ENCODE peak calls at places on chromosomes 16 and 17, in five cellular contexts. One of them, this sample, is unnamed.

GRCh38 chr17:78739331-78739853 is 42.7 kb downstream of the CYTH1 start:
- DNase-seq in H1: no peak
- DNase-seq in colonic mucosa: no peak
- DNase-seq in ovary: no peak
- DNase-seq in PC-3: no peak
- DNase-seq in this sample: no peak

GRCh38 chr17:21425736-21426135 is 49.6 kb downstream of the KCNJ12 start:
- DNase-seq in PC-3: no peak
- DNase-seq in ovary: peak
- DNase-seq in colonic mucosa: no peak
- DNase-seq in H1: no peak
- DNase-seq in this sample: no peak

GRCh38 chr17:65228734-65229390 is 91.7 kb downstream of the RGS9 start:
- DNase-seq in ovary: no peak
- DNase-seq in colonic mucosa: no peak
- DNase-seq in H1: no peak
- DNase-seq in PC-3: peak
- DNase-seq in this sample: no peak

GRCh38 chr17:73698966-73699365 is 54.7 kb upstream of the SDK2 start:
- DNase-seq in ovary: no peak
- DNase-seq in PC-3: no peak
- DNase-seq in H1: no peak
- DNase-seq in colonic mucosa: no peak
- DNase-seq in this sample: no peak

GRCh38 chr17:17140590-17140980 is 65.5 kb downstream of the PLD6 start:
- DNase-seq in ovary: no peak
- DNase-seq in colonic mucosa: no peak
- DNase-seq in PC-3: peak
- DNase-seq in H1: no peak
- DNase-seq in this sample: no peak

GRCh38 chr17:79752175-79752574 is 21.4 kb downstream of the ENPP7 start:
- DNase-seq in H1: no peak
- DNase-seq in ovary: no peak
- DNase-seq in colonic mucosa: no peak
- DNase-seq in PC-3: peak
- DNase-seq in this sample: peak

GRCh38 chr17:16975266-16975651 is 3.3 kb upstream of the TNFRSF13B start:
- DNase-seq in PC-3: no peak
- DNase-seq in ovary: no peak
- DNase-seq in colonic mucosa: no peak
- DNase-seq in H1: peak
- DNase-seq in this sample: no peak

GRCh38 chr17:79905832-79906231 is 66.6 kb upstream of the CBX4 start:
- DNase-seq in ovary: no peak
- DNase-seq in H1: no peak
- DNase-seq in PC-3: peak
- DNase-seq in colonic mucosa: no peak
- DNase-seq in this sample: no peak

GRCh38 chr17:8807070-8807550 is 7.9 kb upstream of the MFSD6L start:
- DNase-seq in PC-3: peak
- DNase-seq in ovary: no peak
- DNase-seq in H1: peak
- DNase-seq in colonic mucosa: no peak
- DNase-seq in this sample: no peak

GRCh38 chr17:44830359-44831269 is 527 bp upstream of the GJC1 start:
- DNase-seq in colonic mucosa: no peak
- DNase-seq in ovary: no peak
- DNase-seq in H1: peak
- DNase-seq in PC-3: peak
- DNase-seq in this sample: peak

GRCh38 chr16:68754117-68754792 is 17.2 kb downstream of the CDH1 start:
- DNase-seq in colonic mucosa: peak
- DNase-seq in ovary: no peak
- DNase-seq in PC-3: peak
- DNase-seq in H1: no peak
- DNase-seq in this sample: no peak

GRCh38 chr16:68749424-68749823 is 12.3 kb downstream of the CDH1 start:
- DNase-seq in PC-3: no peak
- DNase-seq in H1: no peak
- DNase-seq in ovary: no peak
- DNase-seq in colonic mucosa: no peak
- DNase-seq in this sample: no peak

GRCh38 chr16:68752602-68753001 is 15.5 kb downstream of the CDH1 start:
- DNase-seq in colonic mucosa: peak
- DNase-seq in ovary: no peak
- DNase-seq in H1: no peak
- DNase-seq in PC-3: no peak
- DNase-seq in this sample: no peak

GRCh38 chr16:68750243-68750642 is 13.2 kb downstream of the CDH1 start:
- DNase-seq in ovary: no peak
- DNase-seq in PC-3: no peak
- DNase-seq in H1: no peak
- DNase-seq in colonic mucosa: no peak
- DNase-seq in this sample: no peak

DNA sequence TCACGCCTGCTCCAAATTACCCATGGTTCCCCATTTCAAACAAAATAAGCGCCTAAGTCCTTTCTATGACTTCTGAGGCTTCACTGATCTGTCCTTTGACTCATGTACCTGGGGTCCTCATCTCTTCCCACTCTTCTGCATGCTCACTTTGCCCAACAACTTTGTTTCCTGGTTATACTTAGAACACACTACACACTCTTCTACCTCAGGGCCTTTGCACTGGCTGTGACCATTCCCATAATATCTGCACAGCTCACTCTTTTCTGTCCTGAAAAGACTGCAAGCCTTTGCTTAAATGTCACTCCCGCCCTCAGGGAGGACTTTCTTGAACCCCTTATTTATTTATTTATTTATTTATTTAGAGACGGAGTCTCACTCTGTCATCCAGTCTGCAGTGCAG is 14.1 kb downstream of the CDH1 start:
- DNase-seq in colonic mucosa: no peak
- DNase-seq in H1: no peak
- DNase-seq in ovary: no peak
- DNase-seq in PC-3: no peak
- DNase-seq in this sample: no peak
- H3K27ac ChIP-seq in colonic mucosa: peak
- H3K27ac ChIP-seq in H1: no peak
- H3K27ac ChIP-seq in ovary: no peak
- H3K27ac ChIP-seq in PC-3: no peak
- H3K27ac ChIP-seq in this sample: no peak

GRCh38 chr16:85679870-85680269 is 8.9 kb downstream of the GINS2 start:
- DNase-seq in PC-3: no peak
- DNase-seq in H1: no peak
- DNase-seq in colonic mucosa: no peak
- DNase-seq in ovary: no peak
- DNase-seq in this sample: no peak
- H3K27ac ChIP-seq in PC-3: no peak
- H3K27ac ChIP-seq in H1: no peak
- H3K27ac ChIP-seq in colonic mucosa: no peak
- H3K27ac ChIP-seq in ovary: no peak
- H3K27ac ChIP-seq in this sample: no peak

DNA sequence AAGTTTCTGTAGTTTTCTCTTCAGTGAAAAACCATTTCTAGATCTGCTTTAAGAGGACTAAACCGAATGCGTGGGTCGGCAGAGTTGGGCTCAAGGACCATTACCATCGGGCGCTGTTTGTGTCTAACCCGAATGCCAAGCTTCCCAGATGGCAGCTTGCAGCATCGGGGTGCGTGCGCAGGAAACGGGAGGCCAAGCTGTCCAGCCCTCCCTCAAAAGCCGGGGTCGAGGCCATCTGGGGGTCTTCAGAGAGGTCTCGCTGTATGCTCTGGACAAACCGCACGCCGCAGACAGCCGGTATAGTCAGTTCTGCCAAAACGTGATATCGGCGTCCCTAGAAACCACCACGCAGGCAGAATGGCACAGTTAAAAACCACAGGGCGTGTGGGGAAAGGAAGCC is 178.8 kb downstream of the BANP start:
- DNase-seq in PC-3: no peak
- DNase-seq in H1: no peak
- DNase-seq in ovary: no peak
- DNase-seq in colonic mucosa: no peak
- DNase-seq in this sample: no peak
- H3K27ac ChIP-seq in PC-3: no peak
- H3K27ac ChIP-seq in H1: no peak
- H3K27ac ChIP-seq in ovary: no peak
- H3K27ac ChIP-seq in colonic mucosa: no peak
- H3K27ac ChIP-seq in this sample: no peak

GRCh38 chr16:30398660-30399434 is 3.6 kb downstream of the ZNF48 start:
- DNase-seq in colonic mucosa: no peak
- DNase-seq in H1: peak
- DNase-seq in PC-3: no peak
- DNase-seq in ovary: no peak
- DNase-seq in this sample: no peak
- H3K27ac ChIP-seq in colonic mucosa: peak
- H3K27ac ChIP-seq in H1: no peak
- H3K27ac ChIP-seq in PC-3: no peak
- H3K27ac ChIP-seq in ovary: no peak
- H3K27ac ChIP-seq in this sample: no peak

GRCh38 chr17:59002126-59002525 is 104.6 kb downstream of the TRIM37 start:
- DNase-seq in colonic mucosa: no peak
- DNase-seq in PC-3: no peak
- DNase-seq in H1: no peak
- DNase-seq in ovary: no peak
- DNase-seq in this sample: no peak

GRCh38 chr17:59002848-59003247 is 103.8 kb downstream of the TRIM37 start:
- DNase-seq in PC-3: no peak
- DNase-seq in H1: no peak
- DNase-seq in ovary: no peak
- DNase-seq in colonic mucosa: no peak
- DNase-seq in this sample: no peak

GRCh38 chr17:58998871-58999270 is 107.8 kb downstream of the TRIM37 start:
- DNase-seq in H1: no peak
- DNase-seq in colonic mucosa: no peak
- DNase-seq in ovary: no peak
- DNase-seq in PC-3: no peak
- DNase-seq in this sample: no peak

GRCh38 chr17:59000022-59000421 is 106.7 kb downstream of the TRIM37 start:
- DNase-seq in ovary: no peak
- DNase-seq in PC-3: no peak
- DNase-seq in H1: no peak
- DNase-seq in colonic mucosa: no peak
- DNase-seq in this sample: no peak

DNA sequence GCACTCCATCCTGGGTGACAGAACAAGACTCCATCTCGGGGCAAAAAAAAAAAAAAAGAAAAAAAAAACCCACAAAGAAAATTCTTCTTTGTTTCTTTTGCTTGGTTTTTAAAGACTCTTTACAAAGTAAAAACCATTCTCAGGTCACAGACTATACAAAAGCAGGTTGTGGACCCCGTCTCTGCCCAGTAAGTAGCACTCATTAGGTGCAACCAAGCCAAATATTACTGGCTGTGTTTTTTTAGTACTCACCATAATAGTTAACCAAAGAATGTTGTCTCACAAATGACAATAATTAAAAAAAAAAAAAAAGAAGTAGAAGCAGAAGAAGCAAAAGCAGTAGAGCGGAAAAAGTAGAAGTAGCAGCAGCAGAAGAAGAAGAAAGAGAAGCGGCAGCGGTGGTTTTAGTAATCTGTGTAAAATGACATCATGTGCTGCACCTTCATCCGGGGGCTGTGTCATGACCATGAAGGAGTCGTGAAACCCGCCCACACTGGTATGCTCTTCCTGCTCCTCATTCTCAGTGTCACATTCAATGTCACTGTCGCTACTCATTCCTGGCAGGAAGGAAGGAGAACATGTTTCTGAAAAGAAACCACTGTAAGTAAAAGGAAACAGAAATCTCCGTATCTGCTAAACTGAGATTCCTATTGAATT is 105.4 kb downstream of the TRIM37 start:
- DNase-seq in colonic mucosa: peak
- DNase-seq in ovary: no peak
- DNase-seq in H1: no peak
- DNase-seq in PC-3: peak
- DNase-seq in this sample: no peak
- H3K27ac ChIP-seq in colonic mucosa: no peak
- H3K27ac ChIP-seq in ovary: no peak
- H3K27ac ChIP-seq in H1: no peak
- H3K27ac ChIP-seq in PC-3: peak
- H3K27ac ChIP-seq in this sample: no peak

GRCh38 chr16:19008245-19008644 is 24.5 kb downstream of the TMC7 start:
- DNase-seq in ovary: no peak
- DNase-seq in PC-3: peak
- DNase-seq in colonic mucosa: no peak
- DNase-seq in H1: no peak
- DNase-seq in this sample: no peak
- H3K27ac ChIP-seq in ovary: no peak
- H3K27ac ChIP-seq in PC-3: peak
- H3K27ac ChIP-seq in colonic mucosa: no peak
- H3K27ac ChIP-seq in H1: no peak
- H3K27ac ChIP-seq in this sample: no peak

GRCh38 chr16:67979955-67980678 is at the start of gene DPEP3:
- DNase-seq in colonic mucosa: no peak
- DNase-seq in ovary: no peak
- DNase-seq in PC-3: no peak
- DNase-seq in H1: peak
- DNase-seq in this sample: no peak

GRCh38 chr16:67977005-67977404 is 3.3 kb downstream of the DPEP3 start:
- DNase-seq in H1: no peak
- DNase-seq in PC-3: no peak
- DNase-seq in colonic mucosa: no peak
- DNase-seq in ovary: no peak
- DNase-seq in this sample: no peak

GRCh38 chr16:67977469-67978227 is 2.7 kb downstream of the DPEP3 start:
- DNase-seq in colonic mucosa: no peak
- DNase-seq in PC-3: no peak
- DNase-seq in H1: no peak
- DNase-seq in ovary: no peak
- DNase-seq in this sample: no peak

GRCh38 chr16:67976205-67976604 is 4.1 kb downstream of the DPEP3 start:
- DNase-seq in colonic mucosa: no peak
- DNase-seq in ovary: no peak
- DNase-seq in H1: no peak
- DNase-seq in PC-3: no peak
- DNase-seq in this sample: no peak

GRCh38 chr16:67975321-67976105 is 4.8 kb downstream of the DPEP3 start:
- DNase-seq in ovary: no peak
- DNase-seq in H1: no peak
- DNase-seq in PC-3: no peak
- DNase-seq in colonic mucosa: no peak
- DNase-seq in this sample: no peak
- H3K27ac ChIP-seq in ovary: no peak
- H3K27ac ChIP-seq in H1: no peak
- H3K27ac ChIP-seq in PC-3: no peak
- H3K27ac ChIP-seq in colonic mucosa: no peak
- H3K27ac ChIP-seq in this sample: no peak

This sample was measured in aorta.